ENCODE peak calls at places on chromosomes 2 and 18, in six cellular contexts. B is NCI-H345, Z is mesenteric fat pad, D is glutamatergic neuron, R is T-helper 2 cell, K is kidney. W is an unnamed sample.

GRCh38 chr2:129460643-129461198 is 518.7 kb upstream of the RAB6C start:
- DNase-seq in Z (no peak), B (no peak), K (no peak), R (no peak), D (no peak), W (no peak)

GRCh38 chr2:120231974-120232635 is 8.9 kb upstream of the TMEM185B start:
- DNase-seq in R (peak), D (no peak), B (no peak), Z (peak), K (peak), W (no peak)

GRCh38 chr2:220504890-220505564 is 877.6 kb downstream of the SLC4A3 start:
- DNase-seq in K (no peak), Z (no peak), D (no peak), R (no peak), B (peak), W (peak)

GRCh38 chr2:100422320-100422719 is 4.9 kb upstream of the CHST10 start:
- DNase-seq in D (peak), Z (no peak), R (no peak), K (no peak), B (no peak), W (peak)

GRCh38 chr2:205769494-205769848 is 87.2 kb downstream of the NRP2 start:
- DNase-seq in D (no peak), B (no peak), K (no peak), R (no peak), Z (no peak), W (no peak)

GRCh38 chr2:157444643-157445040 is 753 bp upstream of the CYTIP start:
- DNase-seq in K (no peak), R (no peak), D (no peak), Z (no peak), B (no peak), W (no peak)

GRCh38 chr2:229133155-229133772 is 137.8 kb downstream of the PID1 start:
- DNase-seq in D (no peak), K (no peak), B (peak), R (no peak), Z (no peak), W (peak)

GRCh38 chr18:70041459-70042020 is 93.9 kb upstream of the CD226 start:
- DNase-seq in K (no peak), R (no peak), B (no peak), D (no peak), Z (no peak), W (no peak)

GRCh38 chr2:127683056-127683455 is 7.7 kb upstream of the LIMS2 start:
- DNase-seq in K (no peak), D (no peak), B (no peak), Z (no peak), R (no peak), W (no peak)

GRCh38 chr18:48138660-48139426 is 208.4 kb upstream of the SMAD2 start:
- DNase-seq in D (no peak), K (no peak), B (peak), R (no peak), Z (no peak), W (peak)

GRCh38 chr2:62354771-62355550 is 151.0 kb downstream of the TMEM17 start:
- DNase-seq in Z (no peak), R (no peak), B (no peak), K (no peak), D (no peak), W (no peak)

GRCh38 chr2:8679827-8680731 is 1.8 kb upstream of the ID2 start:
- DNase-seq in Z (no peak), B (peak), D (no peak), K (peak), R (no peak), W (peak)

GRCh38 chr2:85996591-85996990 is 107.8 kb upstream of the ST3GAL5 start:
- DNase-seq in R (no peak), Z (peak), D (no peak), B (no peak), K (no peak), W (no peak)

GRCh38 chr18:46062781-46063180 is 9.3 kb downstream of the PSTPIP2 start:
- DNase-seq in B (no peak), K (no peak), D (no peak), R (no peak), Z (no peak), W (no peak)

GRCh38 chr2:231410293-231411004 is 14.9 kb downstream of the B3GNT7 start:
- DNase-seq in Z (no peak), R (no peak), B (no peak), K (peak), D (no peak), W (peak)

GRCh38 chr2:15565994-15566671 is 5.0 kb upstream of the NBAS start:
- DNase-seq in B (no peak), D (no peak), K (no peak), R (no peak), Z (no peak), W (no peak)